ENCODE peak calls at places on chromosome 14, in ten cellular contexts. I, Q, J, C, K, A, W, B, E and Y are unnamed samples.

GRCh38 chr14:90704362-90705051 is 111.7 kb downstream of the TTC7B start:
- DNase-seq in W (no peak), J (no peak), K (no peak), Q (no peak), A (no peak), C (no peak), B (no peak), E (no peak), I (no peak), Y (no peak)

GRCh38 chr14:79279645-79280399 is 931.5 kb downstream of the DIO2 start:
- DNase-seq in E (no peak), I (peak), C (no peak), J (no peak), B (no peak), Q (peak), W (no peak), A (peak), K (no peak), Y (no peak)

GRCh38 chr14:103845327-103845726 is 2.0 kb downstream of the PPP1R13B start:
- DNase-seq in A (no peak), W (no peak), J (no peak), C (no peak), K (no peak), Q (no peak), I (no peak), B (no peak), E (no peak), Y (no peak)

GRCh38 chr14:75709207-75709812 is 48.3 kb downstream of the TTLL5 start:
- DNase-seq in Q (peak), W (peak), C (peak), J (peak), A (peak), E (no peak), I (peak), B (peak), K (peak), Y (peak)

GRCh38 chr14:63752449-63753169 is 24.7 kb upstream of the SGPP1 start:
- DNase-seq in E (no peak), W (no peak), J (no peak), Q (no peak), B (peak), A (peak), I (no peak), C (no peak), K (no peak), Y (no peak)

GRCh38 chr14:89719371-89720075 is 235.0 kb downstream of the EFCAB11 start:
- DNase-seq in J (no peak), K (no peak), Q (no peak), A (no peak), I (no peak), B (no peak), W (no peak), C (no peak), E (no peak), Y (no peak)

GRCh38 chr14:54472291-54472690 is 16.5 kb downstream of the GMFB start:
- DNase-seq in J (no peak), A (no peak), W (no peak), K (no peak), B (no peak), C (no peak), I (no peak), E (no peak), Q (no peak), Y (no peak)

GRCh38 chr14:103199141-103199540 is 75.9 kb downstream of the TNFAIP2 start:
- DNase-seq in K (no peak), C (no peak), J (no peak), B (no peak), E (no peak), Q (no peak), W (no peak), I (no peak), A (no peak), Y (no peak)

DNA sequence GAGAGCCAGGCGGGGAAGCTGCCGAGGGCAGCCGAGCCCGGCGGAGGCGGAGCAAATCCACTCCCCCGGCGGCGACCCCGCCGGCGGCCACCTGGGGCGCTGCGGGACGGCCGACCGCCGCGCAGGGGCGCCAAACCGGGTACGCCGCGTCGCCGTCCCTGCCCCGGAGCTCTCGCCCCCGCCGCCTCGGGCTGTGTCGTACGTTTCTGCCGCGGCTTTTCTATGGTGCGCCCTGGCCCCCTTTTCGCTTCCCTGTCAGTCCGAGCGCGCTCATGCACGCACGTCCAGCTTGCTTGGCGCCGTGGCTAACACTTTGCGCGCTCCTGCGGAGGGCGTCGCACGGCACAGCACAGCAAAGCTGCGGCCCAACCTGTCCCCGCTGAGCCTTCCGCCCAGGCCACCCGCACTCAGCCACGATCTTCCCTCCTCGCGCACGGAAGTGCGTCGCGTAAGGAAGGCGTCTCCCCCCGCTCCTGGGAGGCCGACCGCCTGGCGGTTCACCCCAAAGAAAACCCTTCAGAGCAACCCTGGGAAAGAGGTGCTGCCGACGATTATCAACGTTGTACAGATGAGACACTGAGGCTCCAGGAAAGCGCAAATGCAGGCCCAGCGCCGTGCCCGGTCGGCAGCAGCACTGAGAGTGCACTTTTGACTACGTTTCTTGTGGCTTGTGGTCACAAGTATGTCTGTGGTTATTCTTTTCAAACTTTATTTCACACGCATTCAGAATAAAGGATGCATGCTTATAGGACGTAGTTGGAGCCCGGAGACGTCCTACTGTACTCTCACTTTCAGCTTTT is at the start of gene HECTD1:
- DNase-seq in W (peak), A (peak), E (no peak), J (peak), B (peak), K (peak), Q (peak), C (peak), I (peak), Y (peak)
- TF ChIP-seq POLR2A in W (peak), A (peak), E (peak), J (peak), B (peak), K (no peak), Q (peak), C (peak), I (no peak), Y (peak)

DNA sequence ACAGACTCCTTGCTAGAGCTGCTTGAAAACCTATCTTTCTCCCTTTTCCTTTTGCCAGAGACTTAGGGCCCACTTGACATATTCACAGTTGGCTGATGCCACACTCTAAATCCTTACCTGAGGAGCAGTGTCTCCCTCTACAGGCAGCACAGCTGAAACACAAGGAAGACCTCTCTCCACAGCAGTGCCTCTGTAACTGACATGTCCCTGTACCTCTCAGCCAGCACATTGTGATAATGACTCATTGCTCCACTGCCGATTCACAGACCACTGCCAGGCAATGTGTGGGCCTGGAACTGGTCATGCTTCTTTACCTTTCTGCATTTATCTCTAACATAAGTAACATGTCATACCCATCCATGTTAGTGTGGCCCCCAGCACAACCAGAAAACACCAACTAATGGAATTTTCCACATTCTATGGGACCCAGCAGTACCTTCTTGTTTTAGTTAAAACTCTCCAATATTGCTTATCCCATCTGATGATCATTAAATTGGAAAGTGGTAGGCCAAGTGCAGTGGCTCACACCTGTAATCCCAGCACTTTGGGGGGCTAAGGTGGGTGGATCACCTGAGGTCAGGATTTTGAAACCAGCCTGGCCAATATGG is 56.5 kb downstream of the GTF2A1 start:
- DNase-seq in C (peak), Q (peak), I (peak), A (peak), B (peak), J (peak), K (peak), W (peak), E (no peak), Y (peak)
- TF ChIP-seq POLR2A in C (no peak), Q (no peak), I (no peak), A (no peak), B (no peak), J (no peak), K (no peak), W (no peak), E (no peak), Y (no peak)

DNA sequence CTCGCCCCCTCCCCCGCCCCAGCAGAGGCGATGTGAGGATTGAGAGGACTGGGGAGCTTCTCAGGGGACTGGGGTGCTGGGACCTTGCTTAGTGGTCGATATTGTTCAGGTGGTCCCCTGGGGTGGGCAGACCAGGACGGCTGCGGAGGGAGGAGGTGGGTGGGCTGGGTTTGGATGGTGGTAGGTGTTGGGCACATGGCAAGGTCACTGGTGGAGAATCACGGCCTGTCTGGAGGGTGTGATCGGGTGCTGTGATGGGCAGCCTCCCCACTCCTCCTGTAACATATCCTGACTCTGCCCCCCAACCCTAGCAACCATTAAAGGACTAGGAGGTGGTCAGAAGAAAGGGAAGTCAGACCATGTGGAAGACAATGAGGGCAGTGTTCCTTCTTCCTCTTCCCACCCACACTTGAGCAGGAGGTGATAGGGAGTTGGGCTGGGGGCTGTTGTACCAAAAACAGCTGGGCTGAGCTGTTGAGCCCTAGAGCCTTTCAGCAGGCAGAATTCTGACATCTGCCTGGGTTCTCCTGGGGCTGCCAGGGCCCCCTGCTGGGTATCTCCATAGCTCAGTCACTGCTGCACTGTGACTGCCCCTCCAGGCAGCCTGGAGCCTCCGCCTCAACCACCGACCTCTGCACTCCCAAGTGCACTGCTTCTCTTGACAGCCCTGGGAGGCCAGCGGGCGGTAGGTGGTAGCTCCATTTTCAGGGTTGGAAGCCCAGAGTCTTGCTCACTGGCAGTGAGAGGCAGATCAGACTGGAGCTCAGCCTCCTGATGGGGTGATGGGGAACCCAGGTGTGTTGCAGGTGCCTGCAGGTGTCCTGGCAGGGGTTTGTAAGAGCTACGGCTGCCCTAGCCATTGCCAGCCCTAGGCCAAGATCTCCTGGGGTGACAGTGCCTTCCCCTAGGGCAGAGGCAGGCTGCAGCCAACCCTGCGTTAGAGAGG is 15.3 kb downstream of the VASH1 start:
- DNase-seq in J (no peak), A (no peak), C (no peak), Q (no peak), E (peak), B (peak), W (no peak), I (no peak), K (no peak), Y (no peak)
- TF ChIP-seq POLR2A in J (no peak), A (no peak), C (no peak), Q (no peak), E (no peak), B (no peak), W (no peak), I (no peak), K (no peak), Y (no peak)

DNA sequence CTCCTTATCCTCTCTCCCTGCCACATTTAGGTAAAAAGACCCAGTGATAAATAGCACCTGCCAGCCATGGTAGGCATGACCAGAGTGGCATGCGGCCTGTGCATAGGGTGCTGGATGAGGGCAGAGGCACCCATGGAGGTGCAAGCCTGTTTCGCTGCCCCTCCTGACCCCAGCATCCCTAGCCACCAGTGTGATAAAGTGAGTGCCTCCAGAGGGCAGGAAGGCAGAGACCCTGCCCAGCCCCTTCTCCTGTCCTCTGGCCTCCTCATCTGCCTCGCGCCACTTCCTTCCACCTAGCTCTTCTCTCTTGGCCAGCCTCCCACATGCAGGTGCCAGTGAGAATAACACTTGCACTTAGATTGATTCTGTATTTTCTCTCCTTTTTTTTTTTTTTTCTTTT is 108.3 kb upstream of the FUT8 start:
- DNase-seq in K (no peak), I (no peak), W (no peak), C (no peak), B (no peak), J (no peak), E (no peak), A (no peak), Q (peak), Y (no peak)
- TF ChIP-seq POLR2A in K (no peak), I (no peak), W (no peak), C (no peak), B (no peak), J (no peak), E (no peak), A (no peak), Q (no peak), Y (no peak)

DNA sequence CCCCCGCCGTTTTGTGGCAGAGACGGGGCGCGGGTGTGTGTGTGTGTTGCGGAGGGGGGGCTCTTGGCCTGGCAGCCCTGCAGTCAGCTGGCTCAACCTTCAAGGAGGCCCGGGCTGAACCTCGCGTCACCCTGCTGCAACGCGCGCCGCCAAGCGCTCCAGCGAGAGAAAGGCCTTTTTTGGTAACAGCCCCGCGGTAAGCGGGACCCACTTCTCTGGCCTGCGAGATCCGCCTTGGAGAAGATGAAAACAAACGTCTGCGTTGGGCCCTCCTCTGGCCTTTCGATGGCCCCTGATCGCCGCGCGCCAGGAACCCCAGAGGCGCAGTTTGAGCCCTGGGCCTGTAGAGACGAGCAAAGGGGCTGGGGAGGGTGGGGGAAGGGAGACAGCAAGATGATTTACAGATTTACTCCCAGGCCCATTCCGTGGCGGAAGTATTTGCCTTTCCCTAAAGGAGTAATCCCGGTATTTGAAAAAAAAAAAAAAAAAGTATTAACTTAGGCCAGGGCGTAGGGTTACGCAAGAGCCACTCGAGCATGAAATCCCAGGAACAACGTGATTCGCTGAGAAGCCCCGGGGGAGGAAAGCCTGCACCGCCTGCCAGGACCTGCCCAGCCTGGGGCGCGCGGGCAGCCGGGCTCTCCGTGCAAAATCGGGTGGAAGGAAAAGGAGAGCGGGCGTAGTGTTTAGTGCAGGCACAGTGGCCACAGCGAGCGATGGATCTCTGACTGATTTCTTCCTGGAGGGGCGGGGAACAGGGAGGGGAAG is 4.5 kb upstream of the IRF2BPL start:
- DNase-seq in B (peak), C (peak), J (peak), I (peak), A (peak), Q (peak), K (peak), W (no peak), E (peak), Y (peak)
- TF ChIP-seq POLR2A in B (peak), C (no peak), J (peak), I (no peak), A (peak), Q (peak), K (no peak), W (no peak), E (no peak), Y (no peak)

GRCh38 chr14:101025131-101025530 is 121.6 kb upstream of the RTL1 start:
- DNase-seq in I (no peak), E (peak), Q (no peak), A (no peak), K (no peak), J (no peak), C (no peak), W (no peak), B (no peak), Y (no peak)
- TF ChIP-seq POLR2A in I (no peak), E (no peak), Q (no peak), A (no peak), K (no peak), J (no peak), C (no peak), W (no peak), B (no peak), Y (no peak)

GRCh38 chr14:59465570-59466150 is 480 bp upstream of the GPR135 start:
- DNase-seq in B (no peak), J (no peak), K (no peak), E (no peak), A (no peak), C (no peak), W (no peak), Q (no peak), I (no peak), Y (no peak)

GRCh38 chr14:59464651-59465569 is at the start of gene GPR135:
- DNase-seq in A (peak), J (no peak), B (peak), C (peak), I (peak), Q (peak), K (peak), E (peak), W (no peak), Y (peak)

GRCh38 chr14:59461891-59462290 is 3.3 kb downstream of the GPR135 start:
- DNase-seq in E (no peak), I (no peak), B (no peak), J (no peak), W (no peak), C (no peak), Q (no peak), A (no peak), K (no peak), Y (no peak)

GRCh38 chr14:59460378-59460777 is 4.8 kb downstream of the GPR135 start:
- DNase-seq in C (no peak), W (no peak), B (no peak), E (no peak), J (no peak), Q (no peak), K (no peak), I (no peak), A (no peak), Y (no peak)

DNA sequence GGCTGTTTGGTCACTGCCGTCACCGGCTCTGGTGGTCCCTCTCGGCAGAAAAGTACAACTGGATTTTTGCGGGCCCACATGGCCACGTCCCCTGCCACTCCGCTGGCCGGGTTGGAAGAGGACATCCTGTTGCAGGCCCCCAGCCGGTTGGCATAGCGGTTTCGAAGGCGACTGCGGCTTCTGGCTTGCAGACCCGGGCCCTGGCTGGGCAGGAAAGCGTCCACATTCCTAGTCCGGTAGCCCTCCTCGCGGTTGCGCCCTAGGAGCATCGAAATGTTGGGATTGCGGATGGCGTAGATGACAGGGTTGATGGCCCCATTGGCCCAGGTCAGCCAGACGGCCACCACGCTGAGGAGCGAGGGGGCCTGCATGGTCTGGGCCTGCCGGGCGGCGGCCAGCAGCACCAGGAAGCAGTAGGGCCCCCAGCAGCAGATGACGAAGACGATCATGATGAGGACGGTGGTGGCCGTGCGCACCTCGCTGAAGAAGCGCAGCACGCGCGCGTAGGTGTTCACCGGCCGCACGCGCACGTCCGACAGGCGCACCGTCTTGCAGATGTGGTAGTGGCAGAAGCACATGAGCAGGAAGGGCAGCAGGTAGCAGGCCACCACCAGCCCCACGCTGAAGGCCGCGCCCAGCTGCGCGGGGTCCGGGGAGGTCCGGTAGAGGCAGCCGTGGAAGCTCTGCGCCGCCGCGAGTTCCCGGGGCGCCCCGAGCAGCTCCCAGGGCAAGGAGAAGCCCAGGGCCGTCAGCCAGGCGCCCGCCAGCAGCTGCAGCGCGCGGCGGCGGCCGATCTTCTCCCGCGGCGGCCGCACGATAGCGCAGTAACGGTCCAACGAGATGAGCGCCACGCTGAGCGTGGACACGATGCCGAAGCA is 1.2 kb downstream of the GPR135 start:
- DNase-seq in W (no peak), C (no peak), B (no peak), K (peak), A (peak), E (peak), J (no peak), Q (peak), I (no peak), Y (no peak)
- TF ChIP-seq POLR2A in W (no peak), C (no peak), B (no peak), K (no peak), A (no peak), E (no peak), J (no peak), Q (no peak), I (no peak), Y (no peak)

GRCh38 chr14:21383848-21384493 is at the start of gene SUPT16H:
- DNase-seq in I (peak), K (peak), A (peak), Q (peak), E (peak), W (peak), C (peak), B (peak), J (peak), Y (peak)
- TF ChIP-seq POLR2A in I (no peak), K (no peak), A (no peak), Q (peak), E (peak), W (no peak), C (peak), B (peak), J (peak), Y (peak)

GRCh38 chr14:68403191-68403781 is 389.6 kb downstream of the ZFP36L1 start:
- DNase-seq in W (no peak), B (no peak), Q (no peak), K (no peak), I (no peak), J (no peak), C (peak), E (no peak), A (no peak), Y (no peak)
- TF ChIP-seq POLR2A in W (no peak), B (no peak), Q (no peak), K (no peak), I (no peak), J (no peak), C (no peak), E (no peak), A (no peak), Y (no peak)